ENCODE peak calls at places on chromosomes 7 and 10, in seven cellular contexts. D is brain microvascular endothelial cell, H is aorta, W is NCI-H2081, O is iPS DF 19.7, R is NCI-H1092, E is LHCN-M2. M is an unnamed sample.

GRCh38 chr7:102934267-102934666 is 21.5 kb downstream of the LRRC17 start:
- DNase-seq in H (no peak), W (no peak), D (no peak), O (no peak), E (no peak), R (no peak), M (no peak)

GRCh38 chr10:70477661-70478162 is 855 bp upstream of the PALD1 start:
- DNase-seq in O (no peak), H (no peak), D (no peak), W (no peak), E (no peak), R (no peak), M (peak; percentile 55)

GRCh38 chr10:36634916-36635315 is 490.5 kb upstream of the ANKRD30A start:
- DNase-seq in D (peak; percentile 25), O (no peak), H (no peak), W (no peak), E (peak; percentile 59), R (no peak), M (peak; percentile 15)

GRCh38 chr10:93462371-93462770 is 19.8 kb downstream of the MYOF start:
- DNase-seq in D (no peak), W (no peak), H (no peak), R (no peak), E (no peak), O (no peak), M (no peak)

GRCh38 chr10:50805981-50806622 is 66.4 kb downstream of the ASAH2B start:
- DNase-seq in E (no peak), H (no peak), R (no peak), O (no peak), D (no peak), W (no peak), M (peak; percentile 3)

GRCh38 chr7:35285799-35286198 is 31.9 kb upstream of the TBX20 start:
- DNase-seq in R (no peak), H (no peak), O (no peak), D (no peak), E (no peak), W (no peak), M (no peak)

GRCh38 chr7:16462618-16463017 is 2.9 kb downstream of the SOSTDC1 start:
- DNase-seq in E (no peak), O (no peak), H (no peak), R (no peak), W (no peak), D (no peak), M (no peak)

GRCh38 chr10:95610727-95611126 is 45.8 kb downstream of the ALDH18A1 start:
- DNase-seq in E (no peak), H (no peak), R (no peak), O (no peak), D (no peak), W (no peak), M (no peak)

GRCh38 chr7:29099896-29100847 is 46.2 kb downstream of the CPVL start:
- DNase-seq in E (no peak), H (no peak), D (no peak), W (no peak), R (no peak), O (no peak), M (no peak)

GRCh38 chr7:128137096-128137655 is 103.9 kb upstream of the LEP start:
- DNase-seq in W (no peak), D (no peak), H (no peak), E (peak; percentile 40), R (no peak), O (no peak), M (peak; percentile 64)

GRCh38 chr10:97081621-97082235 is 104.0 kb downstream of the SLIT1 start:
- DNase-seq in W (no peak), H (no peak), D (peak; percentile 32), O (no peak), R (no peak), E (peak; percentile 50), M (peak; percentile 60)

GRCh38 chr7:17304926-17305325 is 6.5 kb downstream of the AHR start:
- DNase-seq in W (no peak), R (no peak), E (peak; percentile 96), D (peak; percentile 88), H (no peak), O (no peak), M (peak; percentile 92)

GRCh38 chr10:110918633-110919348 is at the start of gene BBIP1:
- DNase-seq in O (peak; percentile 99), H (no peak), D (peak; percentile 100), W (peak; percentile 95), R (peak; percentile 98), E (peak; percentile 100), M (peak; percentile 98)

GRCh38 chr7:86932038-86932512 is 127.4 kb downstream of the ELAPOR2 start:
- DNase-seq in D (peak; percentile 49), H (no peak), W (no peak), R (no peak), E (peak; percentile 82), O (no peak), M (peak; percentile 16)

GRCh38 chr7:115037128-115037802 is 115.4 kb downstream of the MDFIC start:
- DNase-seq in O (no peak), R (no peak), H (no peak), D (no peak), E (no peak), W (no peak), M (no peak)

GRCh38 chr7:139711991-139712753 is 65.6 kb downstream of the HIPK2 start:
- DNase-seq in E (no peak), O (no peak), W (no peak), H (no peak), R (no peak), D (no peak), M (no peak)

GRCh38 chr10:88733215-88733614 is 26.6 kb upstream of the LIPN start:
- DNase-seq in R (no peak), D (no peak), O (no peak), H (no peak), E (no peak), W (no peak), M (no peak)